ENCODE peak calls at places on chromosomes 12 and 14, in six cellular contexts. F is GM20000, S is HFF-Myc, M is cardiac fibroblast, W is GM04504, C is AML-193. G is an unnamed sample.

GRCh38 chr12:42617622-42618021 is 28.1 kb upstream of the PRICKLE1 start:
- DNase-seq in F (no peak), S (no peak), M (peak; percentile 22), W (no peak), C (no peak), G (no peak)

GRCh38 chr12:27338473-27338872 is 5.8 kb downstream of the BMAL2 start:
- DNase-seq in F (no peak), S (no peak), M (no peak), W (no peak), C (no peak), G (no peak)

GRCh38 chr14:52850520-52850919 is 59.1 kb upstream of the GNPNAT1 start:
- DNase-seq in F (no peak), S (no peak), M (no peak), W (no peak), C (no peak), G (no peak)

GRCh38 chr14:89469210-89470198 is 52.5 kb upstream of the FOXN3 start:
- DNase-seq in F (no peak), S (no peak), M (no peak), W (no peak), C (no peak), G (no peak)

GRCh38 chr14:38941485-38941884 is 161.6 kb downstream of the SEC23A start:
- DNase-seq in F (no peak), S (no peak), M (no peak), W (no peak), C (no peak), G (no peak)

GRCh38 chr12:65306603-65307501 is 28.4 kb downstream of the MSRB3 start:
- DNase-seq in F (no peak), S (no peak), M (peak; percentile 87), W (no peak), C (peak; percentile 75), G (peak; percentile 31)

GRCh38 chr14:25908707-25909106 is 689.1 kb downstream of the NOVA1 start:
- DNase-seq in F (no peak), S (no peak), M (no peak), W (no peak), C (no peak), G (no peak)

GRCh38 chr14:52951730-52952481 is 1.1 kb upstream of the FERMT2 start:
- DNase-seq in F (peak; percentile 58), S (peak; percentile 65), M (peak; percentile 91), W (peak; percentile 59), C (no peak), G (peak; percentile 79)

GRCh38 chr14:61337893-61338292 is 16.5 kb downstream of the PRKCH start:
- DNase-seq in F (no peak), S (no peak), M (no peak), W (no peak), C (no peak), G (no peak)

GRCh38 chr14:19947413-19948090 is 16.8 kb downstream of the OR4K1 start:
- DNase-seq in F (no peak), S (no peak), M (peak; percentile 6), W (no peak), C (no peak), G (no peak)

GRCh38 chr12:91704446-91704845 is 441.2 kb downstream of the BTG1 start:
- DNase-seq in F (no peak), S (no peak), M (peak; percentile 85), W (no peak), C (no peak), G (no peak)

GRCh38 chr14:51216602-51217001 is 23.4 kb upstream of the TMX1 start:
- DNase-seq in F (no peak), S (no peak), M (no peak), W (no peak), C (no peak), G (no peak)

GRCh38 chr12:2825133-2825532 is 9.7 kb downstream of the NRIP2 start:
- DNase-seq in F (no peak), S (no peak), M (no peak), W (no peak), C (no peak), G (peak; percentile 49)

GRCh38 chr12:22935501-22935900 is 310.5 kb downstream of the ETNK1 start:
- DNase-seq in F (no peak), S (no peak), M (peak; percentile 64), W (no peak), C (no peak), G (no peak)

GRCh38 chr12:23376238-23376637 is 573.2 kb downstream of the SOX5 start:
- DNase-seq in F (no peak), S (no peak), M (peak; percentile 5), W (no peak), C (no peak), G (peak; percentile 11)

GRCh38 chr14:64082837-64083236 is 211.3 kb downstream of the ESR2 start:
- DNase-seq in F (no peak), S (no peak), M (peak; percentile 97), W (no peak), C (no peak), G (no peak)

GRCh38 chr12:24025153-24025798 is 75.8 kb upstream of the SOX5 start:
- DNase-seq in F (no peak), S (no peak), M (peak; percentile 43), W (no peak), C (no peak), G (peak; percentile 20)

GRCh38 chr12:101078881-101079280 is 131.2 kb downstream of the SLC5A8 start:
- DNase-seq in F (no peak), S (no peak), M (no peak), W (no peak), C (no peak), G (no peak)

GRCh38 chr14:32596390-32596789 is 267.3 kb downstream of the AKAP6 start:
- DNase-seq in F (no peak), S (no peak), M (peak; percentile 19), W (no peak), C (no peak), G (no peak)

GRCh38 chr12:60752589-60752988 is 1156.8 kb downstream of the SLC16A7 start:
- DNase-seq in F (peak; percentile 4), S (no peak), M (no peak), W (no peak), C (peak; percentile 14), G (no peak)

GRCh38 chr12:76329606-76330005 is 18.6 kb downstream of the BBS10 start:
- DNase-seq in F (no peak), S (no peak), M (no peak), W (no peak), C (no peak), G (no peak)

G was measured in neural progenitor cell.